ENCODE peak calls at places on chromosome 3, in nine cellular contexts. One of them, this sample, is unnamed.

GRCh38 chr3:87350367-87351199 is 74.2 kb upstream of the POU1F1 start:
- DNase-seq in MM.1S: peak
- DNase-seq in endodermal cell: no peak
- DNase-seq in right lobe of liver: no peak
- DNase-seq in tibial artery: no peak
- DNase-seq in foreskin fibroblast: peak
- DNase-seq in left lung: no peak
- DNase-seq in IMR-90: peak
- DNase-seq in left ventricle myocardium inferior: no peak
- DNase-seq in this sample: no peak

GRCh38 chr3:178485756-178486155 is 50.5 kb upstream of the KCNMB2 start:
- DNase-seq in tibial artery: no peak
- DNase-seq in foreskin fibroblast: peak
- DNase-seq in MM.1S: no peak
- DNase-seq in right lobe of liver: no peak
- DNase-seq in IMR-90: peak
- DNase-seq in endodermal cell: no peak
- DNase-seq in left lung: no peak
- DNase-seq in left ventricle myocardium inferior: no peak
- DNase-seq in this sample: peak

GRCh38 chr3:13513051-13513912 is 33.2 kb downstream of the HDAC11 start:
- DNase-seq in tibial artery: no peak
- DNase-seq in left ventricle myocardium inferior: no peak
- DNase-seq in MM.1S: no peak
- DNase-seq in endodermal cell: no peak
- DNase-seq in foreskin fibroblast: peak
- DNase-seq in IMR-90: peak
- DNase-seq in right lobe of liver: peak
- DNase-seq in left lung: no peak
- DNase-seq in this sample: peak

GRCh38 chr3:4999626-5000184 is 20.5 kb downstream of the BHLHE40 start:
- DNase-seq in endodermal cell: peak
- DNase-seq in tibial artery: no peak
- DNase-seq in MM.1S: no peak
- DNase-seq in foreskin fibroblast: no peak
- DNase-seq in right lobe of liver: no peak
- DNase-seq in left lung: no peak
- DNase-seq in IMR-90: no peak
- DNase-seq in left ventricle myocardium inferior: no peak
- DNase-seq in this sample: no peak

GRCh38 chr3:42490243-42490642 is 12.2 kb upstream of the VIPR1 start:
- DNase-seq in MM.1S: peak
- DNase-seq in left ventricle myocardium inferior: peak
- DNase-seq in IMR-90: no peak
- DNase-seq in foreskin fibroblast: no peak
- DNase-seq in tibial artery: no peak
- DNase-seq in right lobe of liver: no peak
- DNase-seq in endodermal cell: peak
- DNase-seq in left lung: peak
- DNase-seq in this sample: no peak

GRCh38 chr3:15527031-15527459 is 5.5 kb upstream of the COLQ start:
- DNase-seq in left ventricle myocardium inferior: no peak
- DNase-seq in foreskin fibroblast: peak
- DNase-seq in endodermal cell: peak
- DNase-seq in IMR-90: peak
- DNase-seq in tibial artery: peak
- DNase-seq in left lung: no peak
- DNase-seq in MM.1S: no peak
- DNase-seq in right lobe of liver: no peak
- DNase-seq in this sample: no peak

GRCh38 chr3:139173372-139174108 is 128.8 kb upstream of the PRR23C start:
- DNase-seq in endodermal cell: no peak
- DNase-seq in foreskin fibroblast: peak
- DNase-seq in IMR-90: no peak
- DNase-seq in MM.1S: peak
- DNase-seq in left lung: no peak
- DNase-seq in left ventricle myocardium inferior: no peak
- DNase-seq in right lobe of liver: no peak
- DNase-seq in tibial artery: no peak
- DNase-seq in this sample: no peak

GRCh38 chr3:183526838-183527420 is 28.6 kb downstream of the KLHL6 start:
- DNase-seq in right lobe of liver: no peak
- DNase-seq in IMR-90: no peak
- DNase-seq in MM.1S: no peak
- DNase-seq in endodermal cell: no peak
- DNase-seq in foreskin fibroblast: no peak
- DNase-seq in left ventricle myocardium inferior: no peak
- DNase-seq in left lung: no peak
- DNase-seq in tibial artery: no peak
- DNase-seq in this sample: no peak

GRCh38 chr3:110620118-110620517 is 451.5 kb upstream of the NECTIN3 start:
- DNase-seq in left ventricle myocardium inferior: no peak
- DNase-seq in left lung: no peak
- DNase-seq in foreskin fibroblast: no peak
- DNase-seq in tibial artery: no peak
- DNase-seq in endodermal cell: no peak
- DNase-seq in right lobe of liver: no peak
- DNase-seq in IMR-90: no peak
- DNase-seq in MM.1S: no peak
- DNase-seq in this sample: no peak

GRCh38 chr3:122230174-122230573 is 46.7 kb downstream of the CASR start:
- DNase-seq in MM.1S: no peak
- DNase-seq in foreskin fibroblast: no peak
- DNase-seq in IMR-90: no peak
- DNase-seq in left lung: peak
- DNase-seq in right lobe of liver: no peak
- DNase-seq in tibial artery: no peak
- DNase-seq in left ventricle myocardium inferior: no peak
- DNase-seq in endodermal cell: no peak
- DNase-seq in this sample: no peak

GRCh38 chr3:62567097-62568021 is 194.0 kb upstream of the FEZF2 start:
- DNase-seq in MM.1S: no peak
- DNase-seq in left ventricle myocardium inferior: no peak
- DNase-seq in foreskin fibroblast: peak
- DNase-seq in tibial artery: peak
- DNase-seq in IMR-90: peak
- DNase-seq in endodermal cell: no peak
- DNase-seq in left lung: no peak
- DNase-seq in right lobe of liver: no peak
- DNase-seq in this sample: peak

GRCh38 chr3:41679412-41679811 is 282.5 kb downstream of the ULK4 start:
- DNase-seq in left lung: no peak
- DNase-seq in right lobe of liver: no peak
- DNase-seq in MM.1S: no peak
- DNase-seq in IMR-90: peak
- DNase-seq in foreskin fibroblast: peak
- DNase-seq in tibial artery: no peak
- DNase-seq in endodermal cell: no peak
- DNase-seq in left ventricle myocardium inferior: no peak
- DNase-seq in this sample: no peak

GRCh38 chr3:78858165-78858564 is 909.6 kb downstream of the ROBO1 start:
- DNase-seq in tibial artery: no peak
- DNase-seq in IMR-90: peak
- DNase-seq in MM.1S: no peak
- DNase-seq in endodermal cell: no peak
- DNase-seq in left ventricle myocardium inferior: no peak
- DNase-seq in left lung: no peak
- DNase-seq in foreskin fibroblast: no peak
- DNase-seq in right lobe of liver: no peak
- DNase-seq in this sample: no peak

GRCh38 chr3:103085465-103085864 is 650.6 kb downstream of the ZPLD1 start:
- DNase-seq in foreskin fibroblast: no peak
- DNase-seq in left lung: no peak
- DNase-seq in IMR-90: no peak
- DNase-seq in endodermal cell: no peak
- DNase-seq in right lobe of liver: no peak
- DNase-seq in MM.1S: peak
- DNase-seq in tibial artery: no peak
- DNase-seq in left ventricle myocardium inferior: no peak
- DNase-seq in this sample: no peak

GRCh38 chr3:7095116-7095515 is 234.2 kb downstream of the GRM7 start:
- DNase-seq in left ventricle myocardium inferior: no peak
- DNase-seq in left lung: no peak
- DNase-seq in endodermal cell: no peak
- DNase-seq in MM.1S: no peak
- DNase-seq in IMR-90: no peak
- DNase-seq in right lobe of liver: no peak
- DNase-seq in tibial artery: no peak
- DNase-seq in foreskin fibroblast: no peak
- DNase-seq in this sample: no peak

GRCh38 chr3:139120336-139120971 is 75.8 kb upstream of the PRR23C start:
- DNase-seq in left ventricle myocardium inferior: no peak
- DNase-seq in right lobe of liver: no peak
- DNase-seq in MM.1S: no peak
- DNase-seq in endodermal cell: peak
- DNase-seq in tibial artery: no peak
- DNase-seq in foreskin fibroblast: peak
- DNase-seq in left lung: no peak
- DNase-seq in IMR-90: peak
- DNase-seq in this sample: peak

GRCh38 chr3:55242921-55243320 is 244.2 kb downstream of the WNT5A start:
- DNase-seq in foreskin fibroblast: no peak
- DNase-seq in endodermal cell: peak
- DNase-seq in left ventricle myocardium inferior: no peak
- DNase-seq in MM.1S: no peak
- DNase-seq in tibial artery: no peak
- DNase-seq in right lobe of liver: no peak
- DNase-seq in IMR-90: no peak
- DNase-seq in left lung: no peak
- DNase-seq in this sample: no peak

GRCh38 chr3:113005622-113006021 is 14.8 kb downstream of the GTPBP8 start:
- DNase-seq in IMR-90: no peak
- DNase-seq in left lung: no peak
- DNase-seq in foreskin fibroblast: no peak
- DNase-seq in MM.1S: peak
- DNase-seq in endodermal cell: no peak
- DNase-seq in left ventricle myocardium inferior: no peak
- DNase-seq in right lobe of liver: no peak
- DNase-seq in tibial artery: no peak
- DNase-seq in this sample: no peak

GRCh38 chr3:72273615-72274014 is 488.7 kb upstream of the PROK2 start:
- DNase-seq in MM.1S: no peak
- DNase-seq in right lobe of liver: no peak
- DNase-seq in foreskin fibroblast: peak
- DNase-seq in left lung: no peak
- DNase-seq in tibial artery: no peak
- DNase-seq in IMR-90: peak
- DNase-seq in endodermal cell: peak
- DNase-seq in left ventricle myocardium inferior: no peak
- DNase-seq in this sample: peak

GRCh38 chr3:3800685-3801509 is 1.7 kb downstream of the LRRN1 start:
- DNase-seq in left ventricle myocardium inferior: peak
- DNase-seq in MM.1S: no peak
- DNase-seq in foreskin fibroblast: no peak
- DNase-seq in right lobe of liver: peak
- DNase-seq in tibial artery: peak
- DNase-seq in endodermal cell: peak
- DNase-seq in IMR-90: no peak
- DNase-seq in left lung: peak
- DNase-seq in this sample: no peak

GRCh38 chr3:47412842-47413520 is 32.2 kb downstream of the PTPN23 start:
- DNase-seq in tibial artery: no peak
- DNase-seq in MM.1S: no peak
- DNase-seq in endodermal cell: no peak
- DNase-seq in right lobe of liver: no peak
- DNase-seq in left ventricle myocardium inferior: no peak
- DNase-seq in IMR-90: no peak
- DNase-seq in left lung: no peak
- DNase-seq in foreskin fibroblast: no peak
- DNase-seq in this sample: no peak
- TF ChIP-seq CTCF in tibial artery: no peak
- TF ChIP-seq CTCF in MM.1S: no peak
- TF ChIP-seq CTCF in endodermal cell: no peak
- TF ChIP-seq CTCF in right lobe of liver: no peak
- TF ChIP-seq CTCF in left ventricle myocardium inferior: no peak
- TF ChIP-seq CTCF in IMR-90: peak
- TF ChIP-seq CTCF in left lung: no peak
- TF ChIP-seq CTCF in foreskin fibroblast: no peak
- TF ChIP-seq CTCF in this sample: peak

DNA sequence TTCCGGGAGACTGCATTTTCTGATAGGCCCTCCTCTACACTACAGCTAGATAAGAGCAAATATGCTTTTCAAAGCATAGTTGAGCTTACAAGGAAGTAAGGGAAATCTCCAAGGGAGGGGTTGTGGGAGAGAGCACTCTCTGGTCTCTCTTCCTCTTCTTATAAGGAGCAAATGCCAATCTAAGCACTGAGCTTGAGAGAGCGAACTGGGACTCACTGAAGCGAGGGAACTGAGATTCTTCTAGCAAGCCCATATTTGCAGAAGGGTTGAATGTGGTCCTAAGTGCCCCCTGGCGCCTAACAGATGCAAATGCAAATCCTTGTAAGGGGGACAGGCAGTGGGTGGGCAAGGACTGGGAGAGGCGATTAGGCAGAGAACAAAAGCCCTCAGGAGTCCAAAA is 164.8 kb downstream of the ERC2 start:
- DNase-seq in foreskin fibroblast: peak
- DNase-seq in left lung: no peak
- DNase-seq in MM.1S: peak
- DNase-seq in right lobe of liver: no peak
- DNase-seq in endodermal cell: peak
- DNase-seq in left ventricle myocardium inferior: no peak
- DNase-seq in tibial artery: no peak
- DNase-seq in IMR-90: peak
- DNase-seq in this sample: no peak
- TF ChIP-seq CTCF in foreskin fibroblast: peak
- TF ChIP-seq CTCF in left lung: peak
- TF ChIP-seq CTCF in MM.1S: peak
- TF ChIP-seq CTCF in right lobe of liver: peak
- TF ChIP-seq CTCF in endodermal cell: peak
- TF ChIP-seq CTCF in left ventricle myocardium inferior: peak
- TF ChIP-seq CTCF in tibial artery: no peak
- TF ChIP-seq CTCF in IMR-90: peak
- TF ChIP-seq CTCF in this sample: peak

GRCh38 chr3:194381460-194381875 is 11.9 kb upstream of the LRRC15 start:
- DNase-seq in tibial artery: no peak
- DNase-seq in left lung: peak
- DNase-seq in MM.1S: no peak
- DNase-seq in IMR-90: no peak
- DNase-seq in right lobe of liver: peak
- DNase-seq in foreskin fibroblast: no peak
- DNase-seq in endodermal cell: peak
- DNase-seq in left ventricle myocardium inferior: no peak
- DNase-seq in this sample: no peak
- TF ChIP-seq CTCF in tibial artery: no peak
- TF ChIP-seq CTCF in left lung: no peak
- TF ChIP-seq CTCF in MM.1S: no peak
- TF ChIP-seq CTCF in IMR-90: no peak
- TF ChIP-seq CTCF in right lobe of liver: no peak
- TF ChIP-seq CTCF in foreskin fibroblast: no peak
- TF ChIP-seq CTCF in endodermal cell: no peak
- TF ChIP-seq CTCF in left ventricle myocardium inferior: no peak
- TF ChIP-seq CTCF in this sample: no peak

DNA sequence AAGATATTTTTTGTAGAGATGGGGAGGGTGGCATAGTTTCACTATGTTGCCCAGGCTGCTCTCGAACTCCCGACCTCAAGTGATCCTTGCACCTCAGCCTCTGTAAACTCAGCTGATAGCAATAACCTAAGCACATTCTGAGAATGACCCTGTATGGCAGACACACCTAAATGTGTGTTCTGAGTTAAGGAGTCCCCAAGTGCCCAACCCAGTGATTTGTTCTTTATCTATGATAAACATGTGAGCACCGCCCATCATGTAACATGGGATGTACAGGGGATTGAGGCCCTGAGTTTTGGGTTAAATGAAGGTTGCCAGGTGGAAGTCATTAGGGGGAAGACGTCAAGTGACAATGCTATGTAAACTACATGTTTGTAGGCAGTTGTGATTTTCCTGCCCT is 5.7 kb downstream of the NCEH1 start:
- DNase-seq in endodermal cell: no peak
- DNase-seq in foreskin fibroblast: no peak
- DNase-seq in right lobe of liver: no peak
- DNase-seq in MM.1S: no peak
- DNase-seq in tibial artery: no peak
- DNase-seq in IMR-90: no peak
- DNase-seq in left lung: no peak
- DNase-seq in left ventricle myocardium inferior: no peak
- DNase-seq in this sample: no peak
- TF ChIP-seq CTCF in endodermal cell: no peak
- TF ChIP-seq CTCF in foreskin fibroblast: no peak
- TF ChIP-seq CTCF in right lobe of liver: no peak
- TF ChIP-seq CTCF in MM.1S: no peak
- TF ChIP-seq CTCF in tibial artery: no peak
- TF ChIP-seq CTCF in IMR-90: no peak
- TF ChIP-seq CTCF in left lung: no peak
- TF ChIP-seq CTCF in left ventricle myocardium inferior: no peak
- TF ChIP-seq CTCF in this sample: no peak

This sample was measured in BJ.